ENCODE peak calls at places on chromosomes 5 and 9, in nine cellular contexts. D, K, Z, V, R, U, B, H and L are unnamed samples. For H3K4me1, the result is how much of the 10 kb centered on the place peaks cover.

GRCh38 chr9:75992480-75993206 is 102.2 kb downstream of the PCSK5 start:
- DNase-seq in B (peak), V (no peak), K (no peak), D (no peak), H (no peak), U (no peak), Z (no peak), R (no peak), L (no peak)

GRCh38 chr5:171595401-171595800 is 176.0 kb downstream of the FGF18 start:
- DNase-seq in B (peak), D (no peak), V (no peak), R (no peak), H (no peak), U (no peak), K (no peak), Z (no peak), L (no peak)

GRCh38 chr5:139660105-139660915 is 12.2 kb downstream of the CXXC5 start:
- DNase-seq in B (peak), V (no peak), D (peak), Z (no peak), R (no peak), K (no peak), U (peak), H (no peak), L (peak)

GRCh38 chr9:34592895-34593601 is 3.5 kb upstream of the CNTFR start:
- DNase-seq in D (peak), H (peak), Z (no peak), U (peak), B (peak), K (peak), V (no peak), R (no peak), L (peak)

GRCh38 chr9:88197781-88198345 is 59.6 kb upstream of the SPATA31C2 start:
- DNase-seq in U (peak), R (no peak), K (peak), B (peak), V (peak), H (no peak), D (no peak), Z (no peak), L (no peak)

GRCh38 chr9:38370231-38370630 is 22.3 kb upstream of the ALDH1B1 start:
- DNase-seq in Z (no peak), B (no peak), U (no peak), R (no peak), D (no peak), H (peak), K (no peak), V (no peak), L (no peak)

GRCh38 chr5:173714551-173715428 is 98.3 kb upstream of the BOD1 start:
- DNase-seq in D (no peak), K (no peak), V (no peak), Z (no peak), R (no peak), B (peak), U (no peak), H (no peak), L (no peak)

GRCh38 chr5:115349001-115349817 is 52.8 kb upstream of the CCDC112 start:
- DNase-seq in B (peak), U (no peak), D (peak), R (no peak), Z (no peak), V (no peak), H (no peak), K (peak), L (no peak)

GRCh38 chr9:119375892-119376291 is 6.7 kb upstream of the BRINP1 start:
- DNase-seq in K (peak), H (no peak), U (peak), D (peak), B (peak), V (peak), R (no peak), Z (no peak), L (no peak)

GRCh38 chr5:145960848-145961600 is 24.6 kb downstream of the SH3RF2 start:
- DNase-seq in V (no peak), Z (no peak), D (no peak), U (no peak), R (no peak), H (no peak), B (no peak), K (no peak), L (no peak)

DNA sequence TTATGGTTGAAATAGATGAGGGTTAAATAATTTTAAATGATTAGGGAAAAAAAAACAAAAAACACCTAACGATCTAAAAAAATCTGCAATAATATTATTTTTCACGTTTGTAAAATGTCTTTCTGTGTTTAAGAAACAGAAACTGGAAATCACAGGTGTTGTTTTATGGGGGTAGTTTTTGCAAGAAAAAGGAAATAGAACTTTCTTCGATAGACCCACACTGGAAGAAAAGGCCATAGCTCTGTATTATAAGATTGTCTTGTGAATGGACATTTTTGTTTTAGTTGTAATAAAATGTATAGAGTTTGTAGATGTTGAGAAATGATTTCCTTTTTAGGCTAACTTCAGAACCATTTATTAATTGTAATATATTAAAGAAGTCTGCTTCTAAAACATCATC is 5.5 kb downstream of the CSNK1G3 start:
- DNase-seq in Z (no peak), R (no peak), H (no peak), V (no peak), K (no peak), D (no peak), U (no peak), B (no peak), L (no peak)
- H3K27ac ChIP-seq in Z (no peak), R (no peak), H (no peak), V (no peak), K (no peak), D (no peak), U (no peak), B (no peak), L (no peak)

GRCh38 chr9:134343637-134344036 is 17.4 kb downstream of the RXRA start:
- DNase-seq in H (no peak), Z (no peak), R (no peak), K (no peak), B (no peak), V (no peak), D (no peak), U (no peak), L (peak)

GRCh38 chr9:134345737-134346136 is 19.5 kb downstream of the RXRA start:
- DNase-seq in U (no peak), R (no peak), Z (no peak), D (no peak), H (no peak), K (no peak), B (no peak), V (no peak), L (no peak)

GRCh38 chr9:134344821-134345310 is 18.6 kb downstream of the RXRA start:
- DNase-seq in V (no peak), B (no peak), Z (no peak), U (no peak), D (no peak), H (no peak), K (no peak), R (no peak), L (peak)

GRCh38 chr9:134342746-134343115 is 16.5 kb downstream of the RXRA start:
- DNase-seq in B (no peak), D (no peak), V (no peak), K (no peak), H (no peak), U (no peak), R (no peak), Z (no peak), L (no peak)

GRCh38 chr9:134344068-134344820 is 18.0 kb downstream of the RXRA start:
- DNase-seq in D (peak), B (no peak), R (peak), K (no peak), Z (no peak), U (no peak), V (no peak), H (no peak), L (no peak)
- H3K4me1 ChIP-seq in D (half or more), B (under half), R (under half), K (under half), Z (under half), U (under half), V (under half), H (half or more), L (half or more)

GRCh38 chr5:169161022-169161680 is 139.8 kb downstream of the SLIT3 start:
- DNase-seq in D (no peak), B (peak), U (peak), V (peak), H (peak), Z (no peak), K (peak), R (no peak), L (peak)
- H3K27ac ChIP-seq in D (peak), B (peak), U (peak), V (no peak), H (peak), Z (no peak), K (peak), R (no peak), L (peak)

GRCh38 chr9:124389146-124389939 is 25.9 kb downstream of the PSMB7 start:
- DNase-seq in Z (no peak), B (no peak), R (no peak), D (no peak), H (no peak), V (no peak), K (no peak), U (no peak), L (peak)
- H3K4me1 ChIP-seq in Z (under half), B (under half), R (under half), D (under half), H (under half), V (under half), K (under half), U (under half), L (under half)

DNA sequence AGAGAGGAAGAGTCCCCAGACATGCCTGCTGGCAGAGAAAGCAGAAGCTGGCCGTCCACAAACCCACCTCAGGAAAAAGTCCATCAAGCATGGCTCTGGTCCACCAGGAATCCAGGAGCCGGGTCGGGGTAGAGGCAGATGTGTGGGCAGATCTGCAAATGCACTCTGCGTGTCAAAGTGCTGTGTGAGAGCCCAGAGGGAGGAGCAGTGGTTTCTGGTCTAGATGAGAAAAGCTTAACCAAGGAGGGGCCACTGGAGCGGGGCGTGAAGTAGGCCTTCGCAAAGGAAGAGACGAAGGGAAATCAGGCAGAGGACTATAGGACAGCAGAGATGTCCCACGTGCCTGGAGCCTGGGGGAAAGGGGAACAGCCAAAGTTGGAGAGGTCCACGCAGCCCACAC is 40.1 kb downstream of the TTLL11 start:
- DNase-seq in V (no peak), Z (no peak), H (no peak), R (no peak), D (no peak), B (peak), K (no peak), U (no peak), L (no peak)
- H3K27ac ChIP-seq in V (no peak), Z (no peak), H (peak), R (no peak), D (no peak), B (peak), K (no peak), U (peak), L (no peak)

GRCh38 chr9:35729101-35729500 is 2.9 kb downstream of the TLN1 start:
- DNase-seq in B (peak), Z (no peak), R (no peak), D (no peak), U (no peak), V (no peak), K (no peak), H (no peak), L (no peak)
- H3K4me1 ChIP-seq in B (under half), Z (under half), R (half or more), D (half or more), U (under half), V (under half), K (half or more), H (half or more), L (half or more)

GRCh38 chr5:14513266-14513665 is 68.3 kb upstream of the OTULINL start:
- DNase-seq in R (no peak), V (peak), B (peak), K (no peak), H (no peak), U (no peak), D (peak), Z (no peak), L (no peak)

GRCh38 chr5:14512574-14512973 is 69.0 kb upstream of the OTULINL start:
- DNase-seq in H (no peak), R (no peak), V (no peak), Z (no peak), B (no peak), D (no peak), K (no peak), U (no peak), L (no peak)

GRCh38 chr5:14509556-14509955 is 72.0 kb upstream of the OTULINL start:
- DNase-seq in Z (no peak), B (no peak), K (no peak), H (no peak), D (no peak), V (no peak), R (no peak), U (no peak), L (no peak)

GRCh38 chr5:14510156-14510734 is 71.3 kb upstream of the OTULINL start:
- DNase-seq in U (no peak), B (peak), R (no peak), V (no peak), K (no peak), H (no peak), Z (no peak), D (no peak), L (no peak)

DNA sequence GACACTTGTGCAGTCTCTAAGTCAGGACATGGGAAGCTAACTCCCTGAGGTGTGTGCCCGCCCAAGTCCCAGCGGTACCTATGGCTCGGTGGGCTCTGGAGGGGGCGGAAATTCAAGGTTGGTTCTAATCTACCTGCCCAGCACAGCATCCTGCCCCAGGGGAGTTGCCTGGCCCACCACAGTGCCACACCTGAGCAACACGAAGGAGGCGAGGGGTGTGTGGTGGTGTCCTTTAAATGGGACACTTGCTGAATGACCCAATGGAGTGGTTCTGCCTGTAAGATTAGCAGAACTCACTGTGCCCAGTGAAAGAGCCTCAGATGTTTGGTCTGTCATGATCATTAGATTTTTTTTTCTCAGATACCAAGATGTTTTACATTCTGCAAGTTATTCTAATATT is 70.7 kb upstream of the OTULINL start:
- DNase-seq in H (no peak), Z (no peak), V (no peak), K (no peak), B (no peak), D (no peak), U (no peak), R (no peak), L (no peak)
- H3K27ac ChIP-seq in H (no peak), Z (no peak), V (no peak), K (no peak), B (no peak), D (no peak), U (no peak), R (no peak), L (no peak)

DNA sequence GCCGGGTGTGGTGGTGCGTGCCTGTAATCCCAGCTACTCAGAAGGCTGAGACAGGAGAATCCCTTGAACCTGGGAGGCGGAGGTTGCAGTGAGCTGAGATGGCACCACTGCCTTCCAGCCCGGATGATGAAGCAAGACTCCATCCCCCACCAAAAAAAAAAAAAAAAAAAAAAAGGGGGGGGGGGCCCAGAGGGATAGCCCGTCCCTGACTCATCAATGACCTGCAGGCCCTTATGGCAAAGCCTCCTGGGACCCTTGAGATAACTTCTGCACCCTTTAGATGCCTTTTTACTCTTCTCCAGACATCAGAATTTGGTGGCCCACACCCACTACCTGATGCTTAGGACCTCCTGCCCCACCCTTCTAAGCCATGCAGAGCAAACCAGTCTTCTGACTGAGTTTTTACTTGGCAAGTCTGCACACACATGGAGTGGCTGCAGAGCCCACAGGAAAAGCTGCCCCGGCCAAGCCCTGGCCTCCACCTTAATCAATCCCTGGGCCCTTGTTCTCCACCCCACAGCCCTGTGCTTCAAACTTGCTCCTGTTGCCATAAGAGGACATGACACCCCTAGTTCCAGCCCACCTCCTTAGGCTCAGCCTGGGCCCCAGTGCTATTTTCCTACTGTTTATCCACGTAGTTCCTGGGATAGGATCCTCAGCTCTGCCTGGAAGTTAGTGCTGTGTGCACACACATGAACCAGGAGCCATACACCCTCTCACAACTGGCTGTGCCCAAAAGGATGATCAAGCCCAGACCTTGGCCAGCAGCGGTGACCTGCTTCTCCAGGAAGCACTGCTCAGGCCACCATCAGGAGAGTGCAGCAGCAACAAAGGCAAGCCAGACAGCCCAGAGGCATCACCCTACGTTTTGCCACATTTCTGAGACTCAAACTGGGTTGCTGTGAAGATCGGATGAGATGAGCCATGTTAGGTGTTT is 5.1 kb downstream of the MGAT1 start:
- DNase-seq in U (no peak), H (peak), D (no peak), V (no peak), Z (no peak), R (no peak), K (no peak), B (no peak), L (no peak)
- H3K4me1 ChIP-seq in U (under half), H (half or more), D (half or more), V (under half), Z (under half), R (half or more), K (under half), B (half or more), L (half or more)

DNA sequence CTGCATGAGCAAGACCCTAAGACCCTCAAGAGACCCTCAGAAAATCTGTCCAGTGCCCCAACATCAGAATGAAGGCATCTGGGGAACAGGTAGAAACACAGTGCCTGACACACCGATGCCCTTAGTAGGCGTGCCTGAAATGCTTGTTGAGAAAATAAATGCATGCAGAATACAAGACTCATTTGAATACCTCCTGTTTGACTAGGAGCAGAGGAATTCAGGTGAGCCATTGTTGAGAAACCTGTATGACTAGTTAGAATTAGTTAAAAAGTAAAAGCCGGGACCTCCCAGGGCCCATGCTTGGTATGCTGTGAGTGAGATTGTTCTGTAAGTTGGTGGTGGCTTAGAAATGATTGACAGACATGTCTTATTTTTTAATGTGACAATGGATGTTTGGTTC is 55.0 kb downstream of the WWC1 start:
- DNase-seq in K (peak), R (no peak), Z (no peak), V (peak), B (no peak), U (no peak), H (no peak), D (peak), L (peak)
- H3K27ac ChIP-seq in K (peak), R (no peak), Z (no peak), V (no peak), B (no peak), U (no peak), H (no peak), D (peak), L (no peak)

DNA sequence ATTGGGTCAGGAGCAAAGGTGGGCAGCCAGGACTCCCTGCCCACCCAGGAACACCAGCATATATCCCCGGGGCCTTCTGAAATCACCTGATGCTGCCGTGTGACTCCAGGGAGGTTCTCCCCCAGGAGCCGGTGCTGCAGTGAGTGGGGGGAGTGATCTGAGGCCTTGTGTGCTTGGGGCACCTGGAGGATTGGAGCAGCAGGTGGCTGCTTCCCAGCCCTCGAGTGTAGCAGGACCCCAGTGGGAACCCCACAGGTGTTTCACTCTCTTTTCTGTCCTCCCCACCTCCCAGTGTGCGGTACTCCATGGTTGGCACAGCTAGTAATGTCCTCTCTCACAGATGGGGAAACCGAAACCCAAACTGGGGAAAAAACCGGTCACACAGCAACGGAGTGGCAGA is 20.4 kb downstream of the NCS1 start:
- DNase-seq in D (no peak), B (no peak), K (no peak), U (no peak), R (no peak), H (no peak), Z (no peak), V (no peak), L (no peak)
- H3K4me1 ChIP-seq in D (half or more), B (under half), K (under half), U (under half), R (under half), H (under half), Z (under half), V (under half), L (half or more)